ENCODE peak calls at places on chromosomes 6 and 20, in eight cellular contexts. One of them, this sample, is unnamed. For H3K36me3, the result is how much of the 10 kb centered on the place peaks cover.

GRCh38 chr20:49112596-49113274 is 66.6 kb downstream of the CSE1L start:
- DNase-seq in IMR-90: peak
- DNase-seq in breast epithelium: no peak
- DNase-seq in upper lobe of left lung: no peak
- DNase-seq in prostate gland: no peak
- DNase-seq in endothelial cell of umbilical vein: no peak
- DNase-seq in H1: no peak
- DNase-seq in heart left ventricle: no peak
- DNase-seq in this sample: no peak

GRCh38 chr20:34112600-34113061 is 588 bp upstream of the EIF2S2 start:
- DNase-seq in heart left ventricle: peak
- DNase-seq in upper lobe of left lung: no peak
- DNase-seq in breast epithelium: peak
- DNase-seq in IMR-90: peak
- DNase-seq in prostate gland: peak
- DNase-seq in endothelial cell of umbilical vein: peak
- DNase-seq in H1: no peak
- DNase-seq in this sample: peak

GRCh38 chr6:32882879-32883250 is 28.9 kb downstream of the PSMB9 start:
- DNase-seq in prostate gland: no peak
- DNase-seq in upper lobe of left lung: no peak
- DNase-seq in breast epithelium: no peak
- DNase-seq in endothelial cell of umbilical vein: no peak
- DNase-seq in IMR-90: peak
- DNase-seq in H1: no peak
- DNase-seq in heart left ventricle: no peak
- DNase-seq in this sample: no peak

GRCh38 chr20:53708129-53708968 is 114.7 kb upstream of the ZNF217 start:
- DNase-seq in breast epithelium: no peak
- DNase-seq in prostate gland: no peak
- DNase-seq in endothelial cell of umbilical vein: no peak
- DNase-seq in IMR-90: peak
- DNase-seq in heart left ventricle: no peak
- DNase-seq in upper lobe of left lung: no peak
- DNase-seq in H1: no peak
- DNase-seq in this sample: no peak

GRCh38 chr20:4604580-4604979 is 117.1 kb upstream of the PRND start:
- DNase-seq in breast epithelium: no peak
- DNase-seq in H1: no peak
- DNase-seq in IMR-90: no peak
- DNase-seq in endothelial cell of umbilical vein: no peak
- DNase-seq in prostate gland: no peak
- DNase-seq in heart left ventricle: no peak
- DNase-seq in upper lobe of left lung: no peak
- DNase-seq in this sample: no peak

GRCh38 chr6:158009935-158010585 is 28.4 kb downstream of the SYNJ2 start:
- DNase-seq in prostate gland: no peak
- DNase-seq in heart left ventricle: no peak
- DNase-seq in endothelial cell of umbilical vein: no peak
- DNase-seq in upper lobe of left lung: no peak
- DNase-seq in breast epithelium: no peak
- DNase-seq in IMR-90: no peak
- DNase-seq in H1: no peak
- DNase-seq in this sample: peak

GRCh38 chr6:56491606-56492328 is 150.9 kb downstream of the DST start:
- DNase-seq in heart left ventricle: peak
- DNase-seq in breast epithelium: no peak
- DNase-seq in upper lobe of left lung: no peak
- DNase-seq in H1: no peak
- DNase-seq in prostate gland: no peak
- DNase-seq in IMR-90: no peak
- DNase-seq in endothelial cell of umbilical vein: peak
- DNase-seq in this sample: no peak

GRCh38 chr20:24109008-24109407 is 120.4 kb upstream of the GGTLC1 start:
- DNase-seq in IMR-90: no peak
- DNase-seq in breast epithelium: no peak
- DNase-seq in upper lobe of left lung: no peak
- DNase-seq in H1: no peak
- DNase-seq in prostate gland: no peak
- DNase-seq in endothelial cell of umbilical vein: no peak
- DNase-seq in heart left ventricle: no peak
- DNase-seq in this sample: no peak

GRCh38 chr20:22462975-22463914 is 121.1 kb downstream of the FOXA2 start:
- DNase-seq in H1: no peak
- DNase-seq in upper lobe of left lung: no peak
- DNase-seq in endothelial cell of umbilical vein: no peak
- DNase-seq in breast epithelium: no peak
- DNase-seq in IMR-90: no peak
- DNase-seq in heart left ventricle: no peak
- DNase-seq in prostate gland: no peak
- DNase-seq in this sample: no peak

GRCh38 chr6:32852844-32853540 is 512 bp downstream of the TAP1 start:
- DNase-seq in breast epithelium: peak
- DNase-seq in H1: peak
- DNase-seq in endothelial cell of umbilical vein: peak
- DNase-seq in IMR-90: peak
- DNase-seq in heart left ventricle: peak
- DNase-seq in upper lobe of left lung: peak
- DNase-seq in prostate gland: peak
- DNase-seq in this sample: peak

GRCh38 chr6:2034256-2034655 is 211.1 kb downstream of the GMDS start:
- DNase-seq in endothelial cell of umbilical vein: no peak
- DNase-seq in breast epithelium: no peak
- DNase-seq in heart left ventricle: no peak
- DNase-seq in H1: no peak
- DNase-seq in upper lobe of left lung: no peak
- DNase-seq in IMR-90: no peak
- DNase-seq in prostate gland: no peak
- DNase-seq in this sample: no peak

GRCh38 chr6:134372603-134373281 is 54.8 kb upstream of the SGK1 start:
- DNase-seq in upper lobe of left lung: no peak
- DNase-seq in H1: no peak
- DNase-seq in breast epithelium: no peak
- DNase-seq in endothelial cell of umbilical vein: no peak
- DNase-seq in prostate gland: peak
- DNase-seq in heart left ventricle: peak
- DNase-seq in IMR-90: peak
- DNase-seq in this sample: no peak

GRCh38 chr6:49913656-49914055 is 47.3 kb upstream of the CRISP1 start:
- DNase-seq in IMR-90: no peak
- DNase-seq in H1: no peak
- DNase-seq in breast epithelium: no peak
- DNase-seq in prostate gland: no peak
- DNase-seq in heart left ventricle: no peak
- DNase-seq in upper lobe of left lung: no peak
- DNase-seq in endothelial cell of umbilical vein: no peak
- DNase-seq in this sample: no peak

GRCh38 chr6:107811591-107812218 is 12.4 kb downstream of the SCML4 start:
- DNase-seq in upper lobe of left lung: no peak
- DNase-seq in prostate gland: no peak
- DNase-seq in H1: no peak
- DNase-seq in heart left ventricle: no peak
- DNase-seq in IMR-90: peak
- DNase-seq in endothelial cell of umbilical vein: no peak
- DNase-seq in breast epithelium: no peak
- DNase-seq in this sample: no peak

GRCh38 chr20:31494131-31494530 is 19.0 kb downstream of the REM1 start:
- DNase-seq in breast epithelium: no peak
- DNase-seq in IMR-90: peak
- DNase-seq in upper lobe of left lung: no peak
- DNase-seq in heart left ventricle: no peak
- DNase-seq in prostate gland: no peak
- DNase-seq in endothelial cell of umbilical vein: no peak
- DNase-seq in H1: peak
- DNase-seq in this sample: peak

GRCh38 chr6:19210849-19211590 is 626.1 kb upstream of the ID4 start:
- DNase-seq in heart left ventricle: peak
- DNase-seq in IMR-90: no peak
- DNase-seq in upper lobe of left lung: peak
- DNase-seq in breast epithelium: no peak
- DNase-seq in endothelial cell of umbilical vein: no peak
- DNase-seq in H1: peak
- DNase-seq in prostate gland: no peak
- DNase-seq in this sample: peak
- TF ChIP-seq CTCF in heart left ventricle: peak
- TF ChIP-seq CTCF in IMR-90: no peak
- TF ChIP-seq CTCF in upper lobe of left lung: no peak
- TF ChIP-seq CTCF in breast epithelium: no peak
- TF ChIP-seq CTCF in endothelial cell of umbilical vein: no peak
- TF ChIP-seq CTCF in H1: peak
- TF ChIP-seq CTCF in prostate gland: no peak
- TF ChIP-seq CTCF in this sample: no peak

DNA sequence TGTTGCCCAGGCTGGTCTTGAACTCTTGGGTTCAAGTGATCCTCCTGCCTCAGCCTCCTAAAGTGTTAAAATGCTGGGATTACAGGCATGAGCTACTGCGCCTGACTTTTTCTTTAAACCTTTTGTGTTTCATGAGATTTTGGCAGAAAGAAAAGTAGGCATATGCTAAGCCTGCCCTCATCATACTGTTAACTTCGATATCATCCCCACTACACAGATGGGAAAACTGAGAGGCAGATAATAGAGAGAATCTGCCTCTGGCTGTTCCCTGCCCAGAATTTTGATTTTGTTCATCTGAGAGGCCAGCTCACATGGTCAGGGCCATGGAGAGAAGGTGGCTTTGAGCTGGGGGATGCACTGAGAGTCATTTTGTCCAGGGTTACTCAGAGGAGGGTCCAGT is 7.5 kb downstream of the PABPC1L start:
- DNase-seq in IMR-90: no peak
- DNase-seq in prostate gland: no peak
- DNase-seq in H1: no peak
- DNase-seq in endothelial cell of umbilical vein: no peak
- DNase-seq in upper lobe of left lung: no peak
- DNase-seq in breast epithelium: no peak
- DNase-seq in heart left ventricle: no peak
- DNase-seq in this sample: no peak
- H3K36me3 ChIP-seq in IMR-90: under half
- H3K36me3 ChIP-seq in prostate gland: under half
- H3K36me3 ChIP-seq in H1: half or more
- H3K36me3 ChIP-seq in endothelial cell of umbilical vein: under half
- H3K36me3 ChIP-seq in upper lobe of left lung: under half
- H3K36me3 ChIP-seq in breast epithelium: under half
- H3K36me3 ChIP-seq in heart left ventricle: under half
- H3K36me3 ChIP-seq in this sample: half or more

GRCh38 chr20:37570419-37570818 is 42.7 kb upstream of the BLCAP start:
- DNase-seq in upper lobe of left lung: no peak
- DNase-seq in heart left ventricle: no peak
- DNase-seq in prostate gland: no peak
- DNase-seq in H1: no peak
- DNase-seq in endothelial cell of umbilical vein: no peak
- DNase-seq in breast epithelium: no peak
- DNase-seq in IMR-90: no peak
- DNase-seq in this sample: no peak

GRCh38 chr20:37573626-37574198 is 46.0 kb upstream of the BLCAP start:
- DNase-seq in prostate gland: no peak
- DNase-seq in IMR-90: no peak
- DNase-seq in upper lobe of left lung: no peak
- DNase-seq in H1: no peak
- DNase-seq in breast epithelium: no peak
- DNase-seq in heart left ventricle: no peak
- DNase-seq in endothelial cell of umbilical vein: no peak
- DNase-seq in this sample: no peak

GRCh38 chr20:37567671-37568588 is 40.3 kb upstream of the BLCAP start:
- DNase-seq in upper lobe of left lung: no peak
- DNase-seq in prostate gland: no peak
- DNase-seq in heart left ventricle: no peak
- DNase-seq in breast epithelium: no peak
- DNase-seq in endothelial cell of umbilical vein: peak
- DNase-seq in IMR-90: no peak
- DNase-seq in H1: peak
- DNase-seq in this sample: no peak

GRCh38 chr20:37574199-37574890 is 46.7 kb upstream of the BLCAP start:
- DNase-seq in heart left ventricle: no peak
- DNase-seq in prostate gland: no peak
- DNase-seq in breast epithelium: no peak
- DNase-seq in endothelial cell of umbilical vein: no peak
- DNase-seq in H1: no peak
- DNase-seq in upper lobe of left lung: peak
- DNase-seq in IMR-90: no peak
- DNase-seq in this sample: no peak

GRCh38 chr20:37571033-37571432 is 43.4 kb upstream of the BLCAP start:
- DNase-seq in endothelial cell of umbilical vein: no peak
- DNase-seq in heart left ventricle: no peak
- DNase-seq in prostate gland: no peak
- DNase-seq in IMR-90: no peak
- DNase-seq in H1: no peak
- DNase-seq in upper lobe of left lung: no peak
- DNase-seq in breast epithelium: no peak
- DNase-seq in this sample: no peak
- TF ChIP-seq POLR2A in endothelial cell of umbilical vein: no peak
- TF ChIP-seq POLR2A in heart left ventricle: no peak
- TF ChIP-seq POLR2A in prostate gland: no peak
- TF ChIP-seq POLR2A in IMR-90: no peak
- TF ChIP-seq POLR2A in H1: no peak
- TF ChIP-seq POLR2A in upper lobe of left lung: no peak
- TF ChIP-seq POLR2A in breast epithelium: no peak
- TF ChIP-seq POLR2A in this sample: no peak

GRCh38 chr6:527989-528673 is 128.8 kb downstream of the HUS1B start:
- DNase-seq in heart left ventricle: no peak
- DNase-seq in H1: no peak
- DNase-seq in endothelial cell of umbilical vein: no peak
- DNase-seq in IMR-90: no peak
- DNase-seq in prostate gland: no peak
- DNase-seq in breast epithelium: no peak
- DNase-seq in upper lobe of left lung: no peak
- DNase-seq in this sample: no peak

GRCh38 chr6:528989-529388 is 127.9 kb downstream of the HUS1B start:
- DNase-seq in heart left ventricle: no peak
- DNase-seq in H1: no peak
- DNase-seq in breast epithelium: no peak
- DNase-seq in IMR-90: no peak
- DNase-seq in prostate gland: no peak
- DNase-seq in endothelial cell of umbilical vein: no peak
- DNase-seq in upper lobe of left lung: no peak
- DNase-seq in this sample: no peak

GRCh38 chr6:520820-521219 is 129.3 kb downstream of the IRF4 start:
- DNase-seq in upper lobe of left lung: peak
- DNase-seq in prostate gland: no peak
- DNase-seq in IMR-90: no peak
- DNase-seq in breast epithelium: no peak
- DNase-seq in endothelial cell of umbilical vein: no peak
- DNase-seq in H1: no peak
- DNase-seq in heart left ventricle: no peak
- DNase-seq in this sample: no peak

GRCh38 chr6:530425-530824 is 126.5 kb downstream of the HUS1B start:
- DNase-seq in prostate gland: no peak
- DNase-seq in endothelial cell of umbilical vein: no peak
- DNase-seq in heart left ventricle: no peak
- DNase-seq in breast epithelium: no peak
- DNase-seq in IMR-90: no peak
- DNase-seq in H1: no peak
- DNase-seq in upper lobe of left lung: peak
- DNase-seq in this sample: no peak

DNA sequence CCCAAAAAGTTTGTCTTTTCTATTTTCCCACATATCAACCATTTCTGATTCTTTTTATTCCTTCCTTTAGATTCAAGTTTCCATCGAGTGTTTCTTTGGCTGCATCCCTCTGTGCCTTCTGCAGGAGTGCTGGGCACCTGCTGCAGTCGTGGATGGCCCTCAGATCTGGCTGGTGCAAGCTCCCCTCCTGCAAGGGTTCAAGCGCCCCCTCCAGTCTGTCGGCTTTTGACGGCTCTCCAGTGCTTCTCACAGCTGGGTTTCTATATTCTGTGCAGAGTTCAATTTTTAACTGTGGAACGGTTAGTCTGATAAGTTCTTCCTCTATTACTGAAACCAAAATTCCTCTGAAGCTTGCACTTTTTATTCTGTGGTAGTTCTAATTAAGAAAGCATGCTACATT is 132.1 kb downstream of the HUS1B start:
- DNase-seq in IMR-90: no peak
- DNase-seq in prostate gland: no peak
- DNase-seq in upper lobe of left lung: no peak
- DNase-seq in endothelial cell of umbilical vein: no peak
- DNase-seq in heart left ventricle: no peak
- DNase-seq in breast epithelium: no peak
- DNase-seq in H1: no peak
- DNase-seq in this sample: no peak
- TF ChIP-seq CTCF in IMR-90: no peak
- TF ChIP-seq CTCF in prostate gland: no peak
- TF ChIP-seq CTCF in upper lobe of left lung: no peak
- TF ChIP-seq CTCF in endothelial cell of umbilical vein: no peak
- TF ChIP-seq CTCF in heart left ventricle: no peak
- TF ChIP-seq CTCF in breast epithelium: no peak
- TF ChIP-seq CTCF in H1: peak
- TF ChIP-seq CTCF in this sample: no peak

This sample was measured in spleen.